ENCODE peak calls at places on chromosome 5, in six cellular contexts. One of them, this sample, is unnamed.

GRCh38 chr5:122162100-122162499 is 32.8 kb downstream of the ZNF474 start:
- DNase-seq in fibroblast of lung: no peak
- DNase-seq in fibroblast of the conjunctiva: no peak
- DNase-seq in amygdala: no peak
- DNase-seq in OCI-LY7: no peak
- DNase-seq in heart left ventricle: no peak
- DNase-seq in this sample: no peak

GRCh38 chr5:115377468-115378217 is 81.2 kb upstream of the CCDC112 start:
- DNase-seq in fibroblast of lung: peak; percentile 93
- DNase-seq in fibroblast of the conjunctiva: peak; percentile 84
- DNase-seq in OCI-LY7: no peak
- DNase-seq in amygdala: no peak
- DNase-seq in heart left ventricle: no peak
- DNase-seq in this sample: no peak

GRCh38 chr5:32506251-32506661 is 61.7 kb upstream of the ZFR start:
- DNase-seq in heart left ventricle: peak; percentile 16
- DNase-seq in fibroblast of lung: no peak
- DNase-seq in OCI-LY7: no peak
- DNase-seq in fibroblast of the conjunctiva: no peak
- DNase-seq in amygdala: no peak
- DNase-seq in this sample: no peak

GRCh38 chr5:14129123-14129522 is 14.0 kb upstream of the TRIO start:
- DNase-seq in fibroblast of lung: no peak
- DNase-seq in heart left ventricle: no peak
- DNase-seq in fibroblast of the conjunctiva: no peak
- DNase-seq in OCI-LY7: no peak
- DNase-seq in amygdala: no peak
- DNase-seq in this sample: no peak

GRCh38 chr5:147628054-147628895 is 118.4 kb upstream of the DPYSL3 start:
- DNase-seq in fibroblast of the conjunctiva: peak; percentile 50
- DNase-seq in OCI-LY7: peak; percentile 71
- DNase-seq in amygdala: peak; percentile 1
- DNase-seq in heart left ventricle: peak; percentile 38
- DNase-seq in fibroblast of lung: peak; percentile 53
- DNase-seq in this sample: no peak

GRCh38 chr5:165134146-165134545 is 1628.7 kb downstream of the MAT2B start:
- DNase-seq in amygdala: no peak
- DNase-seq in fibroblast of the conjunctiva: no peak
- DNase-seq in heart left ventricle: no peak
- DNase-seq in OCI-LY7: no peak
- DNase-seq in fibroblast of lung: peak; percentile 80
- DNase-seq in this sample: no peak

GRCh38 chr5:56480305-56481146 is 247.4 kb upstream of the ANKRD55 start:
- DNase-seq in fibroblast of the conjunctiva: no peak
- DNase-seq in fibroblast of lung: peak; percentile 75
- DNase-seq in OCI-LY7: peak; percentile 61
- DNase-seq in heart left ventricle: peak; percentile 85
- DNase-seq in amygdala: peak; percentile 52
- DNase-seq in this sample: peak; percentile 91

GRCh38 chr5:36870399-36871040 is 6.0 kb upstream of the NIPBL start:
- DNase-seq in fibroblast of lung: peak; percentile 53
- DNase-seq in OCI-LY7: peak; percentile 81
- DNase-seq in fibroblast of the conjunctiva: peak; percentile 51
- DNase-seq in heart left ventricle: no peak
- DNase-seq in amygdala: no peak
- DNase-seq in this sample: no peak

GRCh38 chr5:135543151-135543818 is 7.5 kb upstream of the NEUROG1 start:
- DNase-seq in amygdala: no peak
- DNase-seq in heart left ventricle: no peak
- DNase-seq in fibroblast of the conjunctiva: no peak
- DNase-seq in OCI-LY7: no peak
- DNase-seq in fibroblast of lung: no peak
- DNase-seq in this sample: no peak

GRCh38 chr5:37837101-37838032 is 2.5 kb downstream of the GDNF start:
- DNase-seq in fibroblast of lung: peak; percentile 74
- DNase-seq in OCI-LY7: peak; percentile 45
- DNase-seq in amygdala: peak; percentile 50
- DNase-seq in heart left ventricle: peak; percentile 59
- DNase-seq in fibroblast of the conjunctiva: peak; percentile 39
- DNase-seq in this sample: no peak

GRCh38 chr5:122126177-122126701 is 3.1 kb upstream of the ZNF474 start:
- DNase-seq in fibroblast of the conjunctiva: no peak
- DNase-seq in heart left ventricle: no peak
- DNase-seq in fibroblast of lung: peak; percentile 91
- DNase-seq in OCI-LY7: no peak
- DNase-seq in amygdala: no peak
- DNase-seq in this sample: no peak

GRCh38 chr5:168991991-168992390 is 308.9 kb downstream of the SLIT3 start:
- DNase-seq in OCI-LY7: no peak
- DNase-seq in amygdala: no peak
- DNase-seq in heart left ventricle: no peak
- DNase-seq in fibroblast of the conjunctiva: no peak
- DNase-seq in fibroblast of lung: peak; percentile 53
- DNase-seq in this sample: no peak

GRCh38 chr5:157971466-157972324 is 112.8 kb upstream of the CLINT1 start:
- DNase-seq in fibroblast of lung: peak; percentile 11
- DNase-seq in heart left ventricle: no peak
- DNase-seq in fibroblast of the conjunctiva: peak; percentile 17
- DNase-seq in amygdala: peak; percentile 9
- DNase-seq in OCI-LY7: no peak
- DNase-seq in this sample: no peak

GRCh38 chr5:131538177-131538593 is 96.8 kb downstream of the RAPGEF6 start:
- DNase-seq in fibroblast of the conjunctiva: no peak
- DNase-seq in fibroblast of lung: peak; percentile 44
- DNase-seq in amygdala: no peak
- DNase-seq in heart left ventricle: no peak
- DNase-seq in OCI-LY7: no peak
- DNase-seq in this sample: no peak

GRCh38 chr5:97037819-97038218 is 101.9 kb downstream of the LNPEP start:
- DNase-seq in amygdala: no peak
- DNase-seq in heart left ventricle: no peak
- DNase-seq in fibroblast of the conjunctiva: no peak
- DNase-seq in OCI-LY7: no peak
- DNase-seq in fibroblast of lung: no peak
- DNase-seq in this sample: no peak

GRCh38 chr5:112709416-112709815 is 28.3 kb upstream of the APC start:
- DNase-seq in fibroblast of the conjunctiva: no peak
- DNase-seq in OCI-LY7: no peak
- DNase-seq in amygdala: no peak
- DNase-seq in fibroblast of lung: peak; percentile 45
- DNase-seq in heart left ventricle: no peak
- DNase-seq in this sample: no peak

GRCh38 chr5:175573493-175574269 is 84.2 kb upstream of the HRH2 start:
- DNase-seq in fibroblast of the conjunctiva: no peak
- DNase-seq in fibroblast of lung: no peak
- DNase-seq in heart left ventricle: no peak
- DNase-seq in amygdala: no peak
- DNase-seq in OCI-LY7: no peak
- DNase-seq in this sample: no peak

This sample was measured in cardiac septum.